ENCODE peak calls at places on chromosomes 3 and 15, in eight cellular contexts. Y is GM13976, Z is IMR-90, M is endothelial cell, U is WERI-Rb-1, G is NB4, K is AG04450, R is cardiac fibroblast. C is an unnamed sample.

GRCh38 chr15:45921376-45921775 is 286.5 kb downstream of the SQOR start:
- DNase-seq in G (peak), Y (no peak), K (no peak), R (peak), M (no peak), Z (no peak), U (no peak), C (no peak)

GRCh38 chr15:31230630-31231485 is 95.8 kb upstream of the KLF13 start:
- DNase-seq in Y (peak), U (no peak), Z (no peak), M (no peak), K (no peak), R (no peak), G (no peak), C (no peak)

GRCh38 chr3:45639044-45639392 is 44.5 kb downstream of the LIMD1 start:
- DNase-seq in M (no peak), G (no peak), U (no peak), K (no peak), Y (no peak), R (no peak), Z (no peak), C (no peak)

GRCh38 chr3:116153174-116153573 is 292.1 kb downstream of the LSAMP start:
- DNase-seq in K (no peak), G (no peak), M (no peak), Z (peak), R (peak), U (no peak), Y (no peak), C (no peak)

GRCh38 chr3:151265866-151266265 is 12.5 kb downstream of the P2RY14 start:
- DNase-seq in U (no peak), Y (no peak), Z (no peak), K (no peak), R (no peak), G (peak), M (no peak), C (no peak)

GRCh38 chr15:92817339-92817886 is 82.7 kb upstream of the CHD2 start:
- DNase-seq in K (no peak), R (no peak), Y (no peak), G (peak), Z (no peak), M (no peak), U (no peak), C (no peak)

GRCh38 chr3:52231502-52232278 is 6.2 kb upstream of the TLR9 start:
- DNase-seq in R (peak), Z (peak), M (peak), Y (peak), K (no peak), U (peak), G (peak), C (peak)

GRCh38 chr3:131174752-131175151 is 148.1 kb downstream of the NEK11 start:
- DNase-seq in K (no peak), Y (no peak), R (peak), Z (no peak), U (no peak), G (peak), M (no peak), C (no peak)

GRCh38 chr3:196108075-196108743 is 26.3 kb upstream of the TFRC start:
- DNase-seq in Y (no peak), Z (no peak), G (no peak), M (no peak), U (no peak), R (no peak), K (no peak), C (no peak)

GRCh38 chr3:44762170-44762677 is 630 bp downstream of the KIF15 start:
- DNase-seq in K (no peak), M (no peak), U (no peak), Y (no peak), R (peak), Z (peak), G (peak), C (no peak)

GRCh38 chr3:99720985-99721632 is 82.7 kb downstream of the COL8A1 start:
- DNase-seq in K (no peak), Z (peak), G (no peak), M (peak), U (no peak), R (peak), Y (no peak), C (no peak)

GRCh38 chr3:55143336-55143735 is 215.5 kb upstream of the LRTM1 start:
- DNase-seq in M (no peak), U (no peak), G (no peak), K (no peak), Z (no peak), Y (no peak), R (no peak), C (no peak)

GRCh38 chr15:76336254-76337046 is at the start of gene ISL2:
- DNase-seq in Z (peak), Y (peak), M (peak), G (peak), R (peak), U (peak), K (peak), C (peak)

GRCh38 chr3:45092132-45093031 is 53.8 kb downstream of the CDCP1 start:
- DNase-seq in G (no peak), M (no peak), Z (peak), R (peak), U (no peak), Y (no peak), K (no peak), C (peak)

GRCh38 chr15:60784855-60785254 is 305.9 kb upstream of the ICE2 start:
- DNase-seq in M (no peak), Y (no peak), Z (no peak), R (no peak), G (no peak), K (no peak), U (no peak), C (no peak)

GRCh38 chr3:178231645-178232044 is 304.6 kb upstream of the KCNMB2 start:
- DNase-seq in U (no peak), K (no peak), R (no peak), Z (peak), M (no peak), G (no peak), Y (no peak), C (no peak)

GRCh38 chr3:55477306-55478010 is 9.6 kb downstream of the WNT5A start:
- DNase-seq in Z (no peak), G (no peak), R (no peak), K (no peak), U (no peak), M (no peak), Y (no peak), C (no peak)

GRCh38 chr3:56754753-56755365 is 46.9 kb downstream of the ARHGEF3 start:
- DNase-seq in Z (no peak), M (no peak), G (no peak), K (no peak), Y (peak), U (no peak), R (no peak), C (peak)

GRCh38 chr15:57273366-57273765 is 102.9 kb upstream of the CGNL1 start:
- DNase-seq in Y (no peak), R (no peak), U (no peak), G (no peak), M (no peak), K (no peak), Z (no peak), C (no peak)

GRCh38 chr15:80710635-80711553 is 15.8 kb downstream of the ABHD17C start:
- DNase-seq in Z (peak), G (peak), U (no peak), R (no peak), Y (peak), M (no peak), K (no peak), C (no peak)

GRCh38 chr15:44340410-44340809 is 51.9 kb downstream of the GOLM2 start:
- DNase-seq in M (no peak), Z (peak), Y (no peak), R (peak), U (no peak), K (peak), G (no peak), C (no peak)

GRCh38 chr3:157436583-157437300 is at the start of gene PTX3:
- DNase-seq in G (peak), U (no peak), Y (no peak), Z (peak), M (peak), R (peak), K (peak), C (peak)

DNA sequence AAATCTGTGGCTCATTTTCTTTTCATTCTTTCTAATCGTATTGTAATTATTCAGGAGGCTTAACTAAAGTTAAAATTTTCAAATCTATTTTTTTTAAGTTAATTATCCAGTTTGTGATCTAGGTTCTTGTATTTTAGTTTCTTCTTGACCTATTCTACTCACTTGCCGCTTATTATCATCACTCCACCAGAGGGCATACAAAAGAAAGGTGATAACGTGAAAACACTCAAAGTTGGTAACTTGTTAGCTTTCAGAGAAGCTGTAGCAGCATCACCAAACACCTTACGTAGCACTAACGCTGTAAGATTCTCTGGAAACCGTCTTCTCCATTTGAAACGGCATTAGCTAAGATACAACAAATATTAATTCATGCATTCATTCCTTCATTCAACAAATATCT is 4.8 kb downstream of the GNB4 start:
- DNase-seq in U (no peak), R (peak), Z (peak), G (peak), M (peak), K (no peak), Y (no peak), C (no peak)
- TF ChIP-seq CTCF in U (peak), R (peak), Z (peak), G (peak), M (peak), K (peak), Y (no peak), C (no peak)

GRCh38 chr3:62632510-62633294 is 242.5 kb downstream of the CADPS start:
- DNase-seq in K (no peak), M (no peak), U (no peak), G (no peak), Z (no peak), Y (no peak), R (no peak), C (no peak)
- TF ChIP-seq CTCF in K (peak), M (no peak), U (no peak), G (no peak), Z (no peak), Y (no peak), R (no peak), C (no peak)

GRCh38 chr15:55196011-55196410 is 730 bp downstream of the RSL24D1 start:
- DNase-seq in Z (peak), G (peak), U (no peak), R (peak), Y (no peak), M (no peak), K (no peak), C (no peak)
- TF ChIP-seq CTCF in Z (no peak), G (no peak), U (no peak), R (no peak), Y (no peak), M (no peak), K (no peak), C (no peak)

DNA sequence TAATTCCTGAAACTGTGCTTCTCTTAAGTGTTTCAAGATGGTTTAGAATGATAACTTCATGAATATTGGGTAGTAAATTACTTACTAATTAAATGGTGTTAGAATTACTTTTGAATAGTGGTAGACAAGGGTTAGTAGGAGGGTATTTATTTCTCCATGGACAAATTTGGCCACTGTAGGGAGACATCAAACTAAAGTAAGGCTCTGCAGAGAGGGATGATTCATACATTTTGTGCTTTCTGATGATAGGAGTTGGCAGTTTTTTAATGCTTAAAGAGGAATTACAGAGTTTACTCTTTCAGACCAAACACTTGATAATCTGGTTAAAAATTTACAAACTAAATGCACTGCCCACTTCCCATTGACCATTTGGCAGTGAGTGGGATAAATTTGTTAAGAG is 127.6 kb downstream of the NAALADL2 start:
- DNase-seq in U (no peak), G (no peak), K (no peak), Z (peak), M (no peak), R (peak), Y (no peak), C (no peak)
- TF ChIP-seq CTCF in U (no peak), G (no peak), K (no peak), Z (peak), M (no peak), R (no peak), Y (no peak), C (no peak)

GRCh38 chr3:13461169-13462124 is 18.7 kb upstream of the HDAC11 start:
- DNase-seq in G (peak), R (peak), U (peak), M (peak), Y (peak), Z (peak), K (no peak), C (peak)
- TF ChIP-seq CTCF in G (peak), R (peak), U (peak), M (peak), Y (peak), Z (peak), K (peak), C (peak)

DNA sequence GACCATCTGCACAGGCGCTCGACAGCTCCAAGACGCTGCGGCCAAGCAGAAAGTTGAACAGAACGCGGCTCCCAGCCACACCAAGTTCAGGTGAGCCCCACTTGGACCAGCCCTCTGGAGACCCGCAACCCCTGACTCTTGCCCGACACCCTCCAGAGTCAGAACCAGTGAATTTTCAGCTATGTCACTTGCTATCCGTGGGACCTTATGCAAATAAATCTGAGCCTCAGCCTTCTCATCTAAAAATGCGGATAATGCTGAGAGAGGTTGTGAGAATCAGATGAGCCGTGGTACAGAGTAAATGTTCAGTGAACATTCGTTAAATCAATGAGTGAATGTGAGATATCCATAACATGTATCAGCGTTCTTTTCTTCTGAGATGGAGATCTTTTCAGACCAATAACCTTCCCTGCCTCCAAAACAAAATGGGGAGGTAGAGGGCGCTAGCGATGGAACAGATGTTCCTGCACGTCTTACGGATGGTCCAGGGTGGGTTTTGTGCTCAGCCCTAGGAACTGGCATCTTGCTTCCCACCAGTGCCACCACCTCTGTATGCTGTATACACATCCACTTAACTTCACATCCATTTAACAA is 524 bp downstream of the MRPS11 start:
- DNase-seq in K (no peak), Z (peak), G (peak), M (peak), R (peak), Y (no peak), U (no peak), C (peak)
- TF ChIP-seq CTCF in K (peak), Z (peak), G (peak), M (no peak), R (peak), Y (peak), U (peak), C (no peak)

DNA sequence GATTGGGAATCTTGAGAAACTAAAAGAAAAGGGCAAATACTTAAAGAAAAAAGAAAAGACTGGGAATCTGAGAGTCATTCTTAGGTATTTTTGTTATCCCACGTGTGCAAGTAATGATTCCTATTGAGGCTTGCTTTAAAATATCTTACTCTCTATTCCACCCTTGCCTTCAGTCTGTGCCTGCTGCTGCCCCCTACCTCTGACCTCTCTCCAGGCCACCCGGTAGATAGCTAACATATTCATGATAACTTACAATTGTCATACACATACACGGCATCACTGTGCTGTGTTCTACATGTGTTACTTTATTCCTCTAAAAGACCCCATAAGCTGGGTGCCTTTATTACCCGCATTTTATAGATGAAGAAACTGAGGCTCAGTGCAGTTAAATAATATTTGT is 27.8 kb upstream of the ATP13A3 start:
- DNase-seq in G (peak), Z (no peak), Y (no peak), U (no peak), M (no peak), R (no peak), K (no peak), C (no peak)
- TF ChIP-seq CTCF in G (no peak), Z (no peak), Y (no peak), U (no peak), M (no peak), R (no peak), K (no peak), C (no peak)

DNA sequence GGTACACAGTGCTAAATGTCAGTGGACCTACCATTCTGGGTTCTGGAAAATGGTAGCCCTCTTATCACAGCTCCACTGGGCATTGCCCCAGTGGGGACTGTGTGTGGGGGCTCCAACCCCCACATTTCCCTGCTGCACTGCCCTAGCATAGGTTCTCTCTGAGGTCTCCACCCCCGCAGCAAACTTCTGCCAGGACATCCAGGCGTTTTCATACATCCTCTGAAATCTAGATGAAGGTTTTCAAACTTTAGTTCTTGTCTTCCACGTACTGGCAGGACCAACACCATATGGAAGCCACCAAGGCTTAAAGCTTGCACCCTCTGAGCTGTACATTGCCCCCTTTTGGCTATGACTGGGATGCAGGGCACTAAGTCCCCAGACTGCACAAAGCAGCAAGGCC is 788.2 kb upstream of the ALCAM start:
- DNase-seq in Z (no peak), M (no peak), R (no peak), K (no peak), G (peak), Y (no peak), U (no peak), C (no peak)
- TF ChIP-seq CTCF in Z (no peak), M (no peak), R (no peak), K (no peak), G (no peak), Y (no peak), U (no peak), C (no peak)

GRCh38 chr3:186724911-186725310 is 7.8 kb downstream of the KNG1 start:
- DNase-seq in M (no peak), U (no peak), K (no peak), R (no peak), Z (no peak), G (no peak), Y (no peak), C (no peak)

GRCh38 chr3:186717039-186717457 is at the start of gene KNG1:
- DNase-seq in M (no peak), U (no peak), G (no peak), R (no peak), Z (no peak), K (no peak), Y (no peak), C (no peak)

GRCh38 chr3:186719945-186720739 is 3.0 kb downstream of the KNG1 start:
- DNase-seq in R (no peak), G (no peak), U (no peak), Y (no peak), M (no peak), K (no peak), Z (no peak), C (no peak)

GRCh38 chr3:186722457-186722856 is 5.3 kb downstream of the KNG1 start:
- DNase-seq in U (peak), K (no peak), Y (no peak), R (peak), Z (no peak), M (no peak), G (peak), C (no peak)
- TF ChIP-seq CTCF in U (peak), K (peak), Y (peak), R (peak), Z (no peak), M (no peak), G (no peak), C (no peak)